ENCODE peak calls at places on chromosome 19, in ten cellular contexts. M is foreskin fibroblast, H is cardiac muscle cell, F is neural progenitor cell, W is astrocyte of the cerebellum, U is pancreas, G is left ventricle myocardium inferior, P is heart left ventricle, R is tibial nerve, O is fibroblast of the aortic adventitia. B is an unnamed sample.

GRCh38 chr19:3468211-3468610 is 12.1 kb downstream of the SMIM24 start:
- DNase-seq in G (no peak), F (no peak), O (no peak), U (no peak), H (no peak), W (no peak), M (no peak), P (no peak), R (no peak), B (no peak)

GRCh38 chr19:1273263-1274041 is 1.9 kb upstream of the FAM174C start:
- DNase-seq in U (no peak), F (no peak), R (no peak), O (no peak), G (no peak), P (no peak), H (no peak), W (no peak), M (no peak), B (no peak)

GRCh38 chr19:15479391-15480345 is at the start of gene PGLYRP2:
- DNase-seq in P (no peak), M (peak), W (no peak), R (no peak), U (no peak), H (no peak), O (no peak), G (no peak), F (no peak), B (no peak)

GRCh38 chr19:291561-292280 is 518 bp upstream of the PLPP2 start:
- DNase-seq in O (no peak), U (no peak), H (no peak), P (peak), F (no peak), G (no peak), M (no peak), R (no peak), W (no peak), B (no peak)

GRCh38 chr19:47633996-47634395 is 25.1 kb downstream of the BICRA start:
- DNase-seq in P (no peak), F (no peak), R (no peak), O (no peak), U (no peak), G (no peak), W (no peak), H (no peak), M (no peak), B (no peak)

GRCh38 chr19:54190942-54191670 is at the start of gene TSEN34:
- DNase-seq in W (no peak), U (no peak), H (peak), G (peak), R (peak), P (peak), M (peak), O (no peak), F (peak), B (no peak)

GRCh38 chr19:1315470-1316166 is 29.9 kb downstream of the EFNA2 start:
- DNase-seq in G (peak), H (peak), U (peak), W (no peak), P (peak), O (peak), R (no peak), M (peak), F (peak), B (peak)

GRCh38 chr19:4149518-4150288 is 3.7 kb upstream of the CREB3L3 start:
- DNase-seq in G (no peak), W (no peak), H (no peak), R (no peak), P (no peak), U (no peak), M (no peak), F (no peak), O (peak), B (no peak)

GRCh38 chr19:13521066-13521465 is 14.8 kb upstream of the CACNA1A start:
- DNase-seq in H (no peak), U (no peak), W (no peak), R (no peak), P (no peak), O (no peak), G (no peak), F (no peak), M (no peak), B (no peak)

GRCh38 chr19:4722671-4723464 is 774 bp downstream of the DPP9 start:
- DNase-seq in G (no peak), W (no peak), F (peak), H (no peak), U (peak), P (no peak), R (no peak), O (peak), M (peak), B (peak)

GRCh38 chr19:33429891-33430673 is 56.6 kb downstream of the CEBPG start:
- DNase-seq in G (peak), R (no peak), U (no peak), W (no peak), M (no peak), F (no peak), P (no peak), H (no peak), O (no peak), B (no peak)

GRCh38 chr19:31350693-31351211 is 1.5 kb upstream of the TSHZ3 start:
- DNase-seq in P (peak), W (no peak), O (peak), R (no peak), U (peak), G (peak), M (peak), F (peak), H (peak), B (peak)

GRCh38 chr19:11950312-11950711 is 14.5 kb upstream of the ZNF763 start:
- DNase-seq in G (no peak), P (no peak), R (no peak), O (no peak), U (no peak), W (no peak), H (no peak), F (no peak), M (no peak), B (no peak)

GRCh38 chr19:13112555-13112954 is 4.0 kb downstream of the TRMT1 start:
- DNase-seq in O (no peak), R (no peak), U (no peak), F (no peak), W (no peak), G (no peak), H (no peak), P (no peak), M (no peak), B (no peak)

GRCh38 chr19:1276620-1277007 is 1.3 kb downstream of the FAM174C start:
- DNase-seq in U (no peak), O (no peak), G (no peak), M (no peak), R (no peak), H (no peak), F (no peak), W (no peak), P (no peak), B (no peak)

GRCh38 chr19:58330458-58330857 is 3.7 kb downstream of the ZSCAN22 start:
- DNase-seq in H (no peak), R (no peak), W (no peak), G (no peak), M (peak), O (peak), P (no peak), U (no peak), F (no peak), B (peak)

GRCh38 chr19:46617566-46618079 is 7.3 kb downstream of the PTGIR start:
- DNase-seq in P (peak), G (no peak), W (no peak), R (no peak), H (no peak), O (no peak), U (no peak), M (no peak), F (no peak), B (no peak)

GRCh38 chr19:15666186-15666585 is 6.7 kb upstream of the CYP4F12 start:
- DNase-seq in O (no peak), U (no peak), H (no peak), M (no peak), R (no peak), G (no peak), F (no peak), W (no peak), P (no peak), B (no peak)

GRCh38 chr19:3784607-3785463 is 1.3 kb downstream of the MATK start:
- DNase-seq in U (no peak), W (no peak), P (no peak), F (peak), M (peak), R (no peak), H (no peak), G (no peak), O (no peak), B (no peak)

GRCh38 chr19:8526345-8527062 is 12.5 kb upstream of the ZNF414 start:
- DNase-seq in P (peak), O (peak), R (peak), U (peak), H (peak), W (peak), M (peak), G (peak), F (peak), B (peak)

GRCh38 chr19:7109678-7110289 is 40.3 kb downstream of the ZNF557 start:
- DNase-seq in O (peak), M (no peak), H (no peak), F (peak), G (no peak), P (no peak), W (no peak), R (no peak), U (no peak), B (no peak)

GRCh38 chr19:47421244-47421786 is 2.0 kb upstream of the MEIS3 start:
- DNase-seq in G (no peak), W (no peak), M (no peak), R (no peak), U (no peak), H (no peak), P (no peak), F (no peak), O (no peak), B (no peak)

GRCh38 chr19:491146-491741 is 5.0 kb upstream of the MADCAM1 start:
- DNase-seq in H (no peak), O (no peak), W (no peak), R (no peak), F (no peak), G (no peak), P (peak), M (no peak), U (no peak), B (no peak)

GRCh38 chr19:55393362-55393761 is 7.6 kb downstream of the RPL28 start:
- DNase-seq in P (no peak), W (no peak), M (no peak), G (no peak), O (no peak), F (no peak), R (no peak), U (no peak), H (no peak), B (no peak)

GRCh38 chr19:32829345-32829896 is 40.1 kb downstream of the SLC7A9 start:
- DNase-seq in U (no peak), G (no peak), H (no peak), W (no peak), O (no peak), R (no peak), M (no peak), P (peak), F (no peak), B (no peak)

GRCh38 chr19:16339361-16339725 is 14.7 kb downstream of the KLF2 start:
- DNase-seq in G (no peak), R (no peak), F (no peak), U (no peak), W (no peak), M (no peak), O (no peak), H (no peak), P (no peak), B (no peak)

GRCh38 chr19:44212865-44213346 is 574 bp downstream of the ZNF227 start:
- DNase-seq in H (no peak), R (no peak), W (no peak), O (peak), F (peak), M (peak), G (no peak), P (no peak), U (no peak), B (peak)

GRCh38 chr19:13115936-13116281 is 631 bp downstream of the TRMT1 start:
- DNase-seq in O (no peak), H (no peak), G (no peak), P (no peak), R (no peak), U (no peak), M (no peak), F (peak), W (no peak), B (no peak)

GRCh38 chr19:53466726-53467125 is 807 bp upstream of the ZNF813 start:
- DNase-seq in R (no peak), U (no peak), F (peak), O (no peak), P (no peak), H (no peak), G (no peak), W (no peak), M (no peak), B (no peak)

DNA sequence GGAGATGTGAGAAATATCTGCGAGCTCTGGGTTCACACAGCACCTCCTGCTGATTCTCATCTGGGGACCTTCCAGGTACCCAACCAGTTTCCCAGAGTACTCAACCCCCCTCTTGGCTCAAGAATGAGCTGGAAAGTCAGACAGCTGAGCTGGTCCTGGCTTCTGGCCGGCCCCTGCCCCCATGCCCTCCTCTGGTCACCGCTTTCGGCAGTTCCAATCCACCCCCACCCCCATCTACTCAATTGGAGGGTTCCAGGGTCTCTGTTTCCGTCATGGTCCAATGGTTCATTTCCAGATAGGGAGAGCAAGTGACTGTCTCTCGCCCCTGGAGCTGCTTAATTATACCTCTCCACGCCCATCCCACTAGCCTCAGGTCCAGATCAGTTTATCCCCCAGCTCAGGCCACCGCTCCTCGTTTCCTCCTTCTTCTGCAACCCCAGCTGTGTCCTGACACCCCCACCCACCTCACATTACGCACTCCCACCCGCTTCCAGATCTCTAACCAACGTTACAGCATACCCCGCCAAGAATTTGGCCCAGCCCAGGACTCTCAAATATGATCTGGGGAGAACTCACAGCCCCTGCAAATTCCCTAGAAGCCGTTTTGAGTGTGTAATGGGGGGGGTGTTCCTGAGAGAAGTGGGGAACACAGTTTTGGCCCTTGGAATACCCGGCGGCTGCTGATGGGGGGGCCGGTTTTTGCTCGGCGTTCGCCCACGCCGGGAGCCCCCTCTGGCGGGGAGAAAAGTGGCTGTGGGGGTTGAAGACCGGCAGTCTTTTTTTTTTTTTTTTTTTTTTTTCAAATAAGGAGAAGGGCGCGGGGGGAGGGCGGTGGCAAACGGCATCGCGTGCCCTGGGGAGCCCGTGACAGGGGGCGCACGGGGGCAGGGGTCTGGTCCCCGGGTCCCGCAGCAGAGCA is 1.8 kb upstream of the PDE4A start:
- DNase-seq in G (no peak), H (peak), P (no peak), R (no peak), M (no peak), F (peak), O (peak), U (no peak), W (no peak), B (peak)
- H3K4me3 ChIP-seq in G (peak), H (peak), P (no peak), R (no peak), M (no peak), F (peak), O (no peak), U (no peak), W (no peak), B (no peak)

GRCh38 chr19:51704601-51705000 is 11.5 kb downstream of the SPACA6 start:
- DNase-seq in P (no peak), W (no peak), M (no peak), F (no peak), U (no peak), O (no peak), R (no peak), H (no peak), G (no peak), B (no peak)

GRCh38 chr19:51701468-51702100 is 8.5 kb downstream of the SPACA6 start:
- DNase-seq in F (no peak), W (no peak), G (no peak), M (no peak), U (no peak), P (no peak), H (no peak), R (no peak), O (no peak), B (no peak)

GRCh38 chr19:51702103-51702753 is 9.1 kb downstream of the SPACA6 start:
- DNase-seq in P (peak), W (no peak), G (peak), F (peak), O (peak), H (peak), R (peak), U (peak), M (peak), B (peak)

GRCh38 chr19:51702754-51703654 is 9.9 kb downstream of the SPACA6 start:
- DNase-seq in P (no peak), H (no peak), M (no peak), G (no peak), O (no peak), F (peak), U (peak), R (peak), W (no peak), B (no peak)

GRCh38 chr19:51703655-51704515 is 10.8 kb downstream of the SPACA6 start:
- DNase-seq in F (peak), U (peak), O (peak), R (peak), M (peak), P (peak), W (peak), H (peak), G (peak), B (peak)
- TF ChIP-seq CTCF in F (peak), U (peak), O (peak), R (peak), M (peak), P (peak), W (peak), H (peak), G (peak), B (peak)

DNA sequence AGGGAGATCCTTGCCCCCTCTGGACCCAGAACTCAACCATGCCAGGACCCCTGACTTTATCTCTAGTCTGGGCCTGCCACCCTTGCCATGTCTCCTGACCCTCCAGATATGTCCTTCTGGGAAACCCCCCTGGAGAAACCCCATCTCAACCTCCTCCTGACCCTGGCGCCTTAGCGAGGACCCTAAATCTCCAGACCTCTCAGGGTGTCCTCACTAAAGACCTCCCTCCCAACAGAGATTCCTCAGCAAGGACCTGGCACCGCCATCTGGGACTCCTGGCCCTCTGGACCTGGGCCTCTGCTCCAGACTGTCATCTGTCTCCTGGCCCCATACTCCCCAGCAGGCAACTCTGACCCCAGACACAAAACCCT is 1.3 kb downstream of the KCNK6 start:
- DNase-seq in W (no peak), H (no peak), U (no peak), R (no peak), P (no peak), O (no peak), M (no peak), G (no peak), F (no peak), B (no peak)
- H3K4me3 ChIP-seq in W (no peak), H (no peak), U (peak), R (no peak), P (peak), O (peak), M (no peak), G (peak), F (no peak), B (no peak)

DNA sequence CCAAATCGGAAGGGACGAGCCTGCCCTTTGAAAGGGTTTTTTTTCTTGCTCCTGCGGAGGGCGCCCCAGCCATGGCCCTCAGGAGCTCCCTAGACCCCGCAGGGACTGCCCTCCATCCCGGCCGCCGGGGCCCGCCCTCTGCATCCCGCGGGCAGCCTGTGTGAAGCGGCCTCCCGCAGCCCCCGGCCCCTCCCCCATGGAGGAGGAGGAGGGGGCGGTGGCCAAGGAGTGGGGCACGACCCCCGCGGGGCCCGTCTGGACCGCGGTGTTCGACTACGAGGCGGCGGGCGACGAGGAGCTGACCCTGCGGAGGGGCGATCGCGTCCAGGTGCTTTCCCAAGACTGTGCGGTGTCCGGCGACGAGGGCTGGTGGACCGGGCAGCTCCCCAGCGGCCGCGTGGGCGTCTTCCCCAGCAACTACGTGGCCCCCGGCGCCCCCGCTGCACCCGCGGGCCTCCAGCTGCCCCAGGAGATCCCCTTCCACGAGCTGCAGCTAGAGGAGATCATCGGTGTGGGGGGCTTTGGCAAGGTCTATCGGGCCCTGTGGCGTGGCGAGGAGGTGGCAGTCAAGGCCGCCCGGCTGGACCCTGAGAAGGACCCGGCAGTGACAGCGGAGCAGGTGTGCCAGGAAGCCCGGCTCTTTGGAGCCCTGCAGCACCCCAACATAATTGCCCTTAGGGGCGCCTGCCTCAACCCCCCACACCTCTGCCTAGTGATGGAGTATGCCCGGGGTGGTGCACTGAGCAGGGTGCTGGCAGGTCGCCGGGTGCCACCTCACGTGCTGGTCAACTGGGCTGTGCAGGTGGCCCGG is 815 bp downstream of the MAP3K10 start:
- DNase-seq in H (peak), W (no peak), U (no peak), M (peak), G (no peak), P (no peak), O (peak), F (peak), R (no peak), B (peak)
- TF ChIP-seq CTCF in H (no peak), W (no peak), U (no peak), M (no peak), G (no peak), P (no peak), O (no peak), F (peak), R (no peak), B (no peak)

DNA sequence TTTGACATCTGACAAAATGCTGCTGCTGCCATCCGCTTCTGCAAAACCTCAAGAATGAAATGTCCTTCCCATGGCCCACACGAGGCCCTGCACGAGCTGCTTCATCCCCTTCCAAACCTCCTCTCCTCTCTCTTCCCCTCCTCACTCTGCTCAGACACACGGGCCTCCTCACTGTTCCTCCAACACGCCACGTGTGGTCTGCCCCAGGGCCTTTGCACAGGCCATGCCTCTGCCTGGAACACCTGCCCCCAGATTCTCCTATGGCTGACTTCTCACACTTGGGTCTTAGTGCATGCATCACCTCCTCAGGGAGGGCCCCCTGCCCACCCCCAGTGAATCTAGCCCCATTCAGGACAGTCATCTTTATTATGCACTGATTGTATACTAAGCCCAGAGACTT is 15.9 kb downstream of the NRTN start:
- DNase-seq in U (no peak), F (no peak), H (no peak), R (no peak), M (no peak), O (no peak), P (no peak), G (no peak), W (no peak), B (no peak)
- H3K4me3 ChIP-seq in U (no peak), F (no peak), H (no peak), R (no peak), M (no peak), O (no peak), P (no peak), G (no peak), W (no peak), B (no peak)